ENCODE peak calls at places on chromosomes 16 and 17, in seven cellular contexts. Z, C, A, Y, G, N and O are unnamed samples.

GRCh38 chr17:47192549-47192948 is 3.5 kb upstream of the CDC27 start:
- DNase-seq in Z (no peak), C (no peak), A (no peak), Y (no peak), G (no peak), N (peak), O (no peak)

GRCh38 chr16:67055712-67056487 is 27.0 kb downstream of the CBFB start:
- DNase-seq in Z (peak), C (no peak), A (no peak), Y (no peak), G (no peak), N (peak), O (no peak)

GRCh38 chr17:3886776-3887175 is 6.1 kb downstream of the CAMKK1 start:
- DNase-seq in Z (no peak), C (peak), A (no peak), Y (no peak), G (no peak), N (no peak), O (no peak)

GRCh38 chr17:61345081-61345480 is 54.6 kb upstream of the TBX2 start:
- DNase-seq in Z (no peak), C (no peak), A (no peak), Y (no peak), G (no peak), N (no peak), O (peak)

GRCh38 chr17:34706029-34706428 is 126.6 kb downstream of the TMEM132E start:
- DNase-seq in Z (no peak), C (peak), A (peak), Y (peak), G (no peak), N (peak), O (peak)

GRCh38 chr17:17236295-17237025 is 508 bp downstream of the FLCN start:
- DNase-seq in Z (peak), C (no peak), A (no peak), Y (no peak), G (peak), N (no peak), O (no peak)

GRCh38 chr17:1362964-1363363 is 37.1 kb downstream of the YWHAE start:
- DNase-seq in Z (no peak), C (no peak), A (no peak), Y (no peak), G (peak), N (peak), O (no peak)

GRCh38 chr17:6596076-6596475 is 39.7 kb upstream of the PITPNM3 start:
- DNase-seq in Z (no peak), C (no peak), A (no peak), Y (no peak), G (no peak), N (no peak), O (no peak)